ENCODE peak calls at places on chromosomes 5 and 9, in ten cellular contexts. One of them, this sample, is unnamed.

GRCh38 chr5:78533356-78533755 is 115.2 kb downstream of the LHFPL2 start:
- DNase-seq in lower lobe of right lung: no peak
- DNase-seq in dorsolateral prefrontal cortex: no peak
- DNase-seq in fibroblast of pulmonary artery: peak; percentile 71
- DNase-seq in body of pancreas: no peak
- DNase-seq in neural progenitor cell: peak; percentile 43
- DNase-seq in osteocyte: no peak
- DNase-seq in nephron progenitor cell: no peak
- DNase-seq in sigmoid colon: peak; percentile 26
- DNase-seq in heart right ventricle: no peak
- DNase-seq in this sample: no peak

GRCh38 chr9:72557549-72557948 is 36.1 kb downstream of the TMC1 start:
- DNase-seq in lower lobe of right lung: no peak
- DNase-seq in dorsolateral prefrontal cortex: no peak
- DNase-seq in fibroblast of pulmonary artery: peak; percentile 92
- DNase-seq in body of pancreas: peak; percentile 79
- DNase-seq in neural progenitor cell: no peak
- DNase-seq in osteocyte: no peak
- DNase-seq in nephron progenitor cell: peak; percentile 2
- DNase-seq in sigmoid colon: peak; percentile 78
- DNase-seq in heart right ventricle: no peak
- DNase-seq in this sample: no peak

GRCh38 chr5:158277276-158277675 is 418.3 kb upstream of the CLINT1 start:
- DNase-seq in lower lobe of right lung: no peak
- DNase-seq in dorsolateral prefrontal cortex: no peak
- DNase-seq in fibroblast of pulmonary artery: no peak
- DNase-seq in body of pancreas: no peak
- DNase-seq in neural progenitor cell: no peak
- DNase-seq in osteocyte: no peak
- DNase-seq in nephron progenitor cell: no peak
- DNase-seq in sigmoid colon: no peak
- DNase-seq in heart right ventricle: no peak
- DNase-seq in this sample: no peak

GRCh38 chr9:76528056-76528455 is 69.1 kb downstream of the GCNT1 start:
- DNase-seq in lower lobe of right lung: no peak
- DNase-seq in dorsolateral prefrontal cortex: no peak
- DNase-seq in fibroblast of pulmonary artery: no peak
- DNase-seq in body of pancreas: no peak
- DNase-seq in neural progenitor cell: no peak
- DNase-seq in osteocyte: no peak
- DNase-seq in nephron progenitor cell: no peak
- DNase-seq in sigmoid colon: no peak
- DNase-seq in heart right ventricle: no peak
- DNase-seq in this sample: no peak

GRCh38 chr5:18517641-18518380 is 883.6 kb downstream of the TAF11L14 start:
- DNase-seq in lower lobe of right lung: no peak
- DNase-seq in dorsolateral prefrontal cortex: no peak
- DNase-seq in fibroblast of pulmonary artery: no peak
- DNase-seq in body of pancreas: no peak
- DNase-seq in neural progenitor cell: no peak
- DNase-seq in osteocyte: no peak
- DNase-seq in nephron progenitor cell: no peak
- DNase-seq in sigmoid colon: no peak
- DNase-seq in heart right ventricle: no peak
- DNase-seq in this sample: no peak

GRCh38 chr9:100084734-100085133 is 14.1 kb downstream of the ERP44 start:
- DNase-seq in lower lobe of right lung: no peak
- DNase-seq in dorsolateral prefrontal cortex: no peak
- DNase-seq in fibroblast of pulmonary artery: no peak
- DNase-seq in body of pancreas: no peak
- DNase-seq in neural progenitor cell: no peak
- DNase-seq in osteocyte: no peak
- DNase-seq in nephron progenitor cell: no peak
- DNase-seq in sigmoid colon: no peak
- DNase-seq in heart right ventricle: no peak
- DNase-seq in this sample: no peak

GRCh38 chr5:128965011-128965637 is at the start of gene SLC27A6:
- DNase-seq in lower lobe of right lung: no peak
- DNase-seq in dorsolateral prefrontal cortex: no peak
- DNase-seq in fibroblast of pulmonary artery: no peak
- DNase-seq in body of pancreas: no peak
- DNase-seq in neural progenitor cell: peak; percentile 74
- DNase-seq in osteocyte: no peak
- DNase-seq in nephron progenitor cell: peak; percentile 76
- DNase-seq in sigmoid colon: peak; percentile 61
- DNase-seq in heart right ventricle: peak; percentile 30
- DNase-seq in this sample: no peak

GRCh38 chr9:131875828-131876485 is 136.1 kb upstream of the RAPGEF1 start:
- DNase-seq in lower lobe of right lung: no peak
- DNase-seq in dorsolateral prefrontal cortex: peak; percentile 24
- DNase-seq in fibroblast of pulmonary artery: no peak
- DNase-seq in body of pancreas: no peak
- DNase-seq in neural progenitor cell: no peak
- DNase-seq in osteocyte: no peak
- DNase-seq in nephron progenitor cell: no peak
- DNase-seq in sigmoid colon: no peak
- DNase-seq in heart right ventricle: no peak
- DNase-seq in this sample: no peak

GRCh38 chr5:153959134-153959957 is 79.4 kb downstream of the FAM114A2 start:
- DNase-seq in lower lobe of right lung: no peak
- DNase-seq in dorsolateral prefrontal cortex: no peak
- DNase-seq in fibroblast of pulmonary artery: peak; percentile 35
- DNase-seq in body of pancreas: no peak
- DNase-seq in neural progenitor cell: peak; percentile 84
- DNase-seq in osteocyte: no peak
- DNase-seq in nephron progenitor cell: no peak
- DNase-seq in sigmoid colon: no peak
- DNase-seq in heart right ventricle: no peak
- DNase-seq in this sample: no peak

GRCh38 chr9:122860319-122861142 is 32.1 kb upstream of the PDCL start:
- DNase-seq in lower lobe of right lung: no peak
- DNase-seq in dorsolateral prefrontal cortex: no peak
- DNase-seq in fibroblast of pulmonary artery: no peak
- DNase-seq in body of pancreas: peak; percentile 18
- DNase-seq in neural progenitor cell: no peak
- DNase-seq in osteocyte: no peak
- DNase-seq in nephron progenitor cell: no peak
- DNase-seq in sigmoid colon: no peak
- DNase-seq in heart right ventricle: no peak
- DNase-seq in this sample: no peak

GRCh38 chr5:71601222-71602026 is 14.3 kb downstream of the MCCC2 start:
- DNase-seq in lower lobe of right lung: no peak
- DNase-seq in dorsolateral prefrontal cortex: no peak
- DNase-seq in fibroblast of pulmonary artery: peak; percentile 95
- DNase-seq in body of pancreas: peak; percentile 80
- DNase-seq in neural progenitor cell: peak; percentile 75
- DNase-seq in osteocyte: peak; percentile 79
- DNase-seq in nephron progenitor cell: peak; percentile 14
- DNase-seq in sigmoid colon: no peak
- DNase-seq in heart right ventricle: peak; percentile 82
- DNase-seq in this sample: no peak

GRCh38 chr5:72137826-72138409 is 30.6 kb downstream of the MAP1B start:
- DNase-seq in lower lobe of right lung: no peak
- DNase-seq in dorsolateral prefrontal cortex: no peak
- DNase-seq in fibroblast of pulmonary artery: no peak
- DNase-seq in body of pancreas: no peak
- DNase-seq in neural progenitor cell: no peak
- DNase-seq in osteocyte: no peak
- DNase-seq in nephron progenitor cell: no peak
- DNase-seq in sigmoid colon: no peak
- DNase-seq in heart right ventricle: no peak
- DNase-seq in this sample: no peak

GRCh38 chr5:38105231-38105570 is 153.2 kb upstream of the EGFLAM start:
- DNase-seq in lower lobe of right lung: no peak
- DNase-seq in dorsolateral prefrontal cortex: no peak
- DNase-seq in fibroblast of pulmonary artery: no peak
- DNase-seq in body of pancreas: no peak
- DNase-seq in neural progenitor cell: no peak
- DNase-seq in osteocyte: no peak
- DNase-seq in nephron progenitor cell: no peak
- DNase-seq in sigmoid colon: no peak
- DNase-seq in heart right ventricle: no peak
- DNase-seq in this sample: no peak

GRCh38 chr5:180130291-180130869 is 58.8 kb upstream of the RNF130 start:
- DNase-seq in lower lobe of right lung: no peak
- DNase-seq in dorsolateral prefrontal cortex: peak; percentile 35
- DNase-seq in fibroblast of pulmonary artery: no peak
- DNase-seq in body of pancreas: no peak
- DNase-seq in neural progenitor cell: no peak
- DNase-seq in osteocyte: peak; percentile 74
- DNase-seq in nephron progenitor cell: no peak
- DNase-seq in sigmoid colon: no peak
- DNase-seq in heart right ventricle: no peak
- DNase-seq in this sample: peak; percentile 66

GRCh38 chr9:33719581-33720374 is 75.6 kb upstream of the PRSS3 start:
- DNase-seq in lower lobe of right lung: peak; percentile 48
- DNase-seq in dorsolateral prefrontal cortex: peak; percentile 36
- DNase-seq in fibroblast of pulmonary artery: peak; percentile 10
- DNase-seq in body of pancreas: peak; percentile 18
- DNase-seq in neural progenitor cell: peak; percentile 56
- DNase-seq in osteocyte: no peak
- DNase-seq in nephron progenitor cell: peak; percentile 55
- DNase-seq in sigmoid colon: no peak
- DNase-seq in heart right ventricle: no peak
- DNase-seq in this sample: no peak
- TF ChIP-seq CTCF in lower lobe of right lung: peak; percentile 55
- TF ChIP-seq CTCF in dorsolateral prefrontal cortex: no peak
- TF ChIP-seq CTCF in fibroblast of pulmonary artery: peak; percentile 48
- TF ChIP-seq CTCF in body of pancreas: peak; percentile 38
- TF ChIP-seq CTCF in neural progenitor cell: peak; percentile 67
- TF ChIP-seq CTCF in osteocyte: peak; percentile 54
- TF ChIP-seq CTCF in nephron progenitor cell: peak; percentile 57
- TF ChIP-seq CTCF in sigmoid colon: no peak
- TF ChIP-seq CTCF in heart right ventricle: no peak
- TF ChIP-seq CTCF in this sample: peak; percentile 73

GRCh38 chr9:126669108-126669507 is 55.4 kb downstream of the LMX1B start:
- DNase-seq in lower lobe of right lung: no peak
- DNase-seq in dorsolateral prefrontal cortex: no peak
- DNase-seq in fibroblast of pulmonary artery: no peak
- DNase-seq in body of pancreas: no peak
- DNase-seq in neural progenitor cell: peak; percentile 29
- DNase-seq in osteocyte: no peak
- DNase-seq in nephron progenitor cell: no peak
- DNase-seq in sigmoid colon: no peak
- DNase-seq in heart right ventricle: no peak
- DNase-seq in this sample: no peak
- TF ChIP-seq CTCF in lower lobe of right lung: no peak
- TF ChIP-seq CTCF in dorsolateral prefrontal cortex: no peak
- TF ChIP-seq CTCF in fibroblast of pulmonary artery: no peak
- TF ChIP-seq CTCF in body of pancreas: no peak
- TF ChIP-seq CTCF in neural progenitor cell: no peak
- TF ChIP-seq CTCF in osteocyte: no peak
- TF ChIP-seq CTCF in nephron progenitor cell: no peak
- TF ChIP-seq CTCF in sigmoid colon: no peak
- TF ChIP-seq CTCF in heart right ventricle: no peak
- TF ChIP-seq CTCF in this sample: no peak

DNA sequence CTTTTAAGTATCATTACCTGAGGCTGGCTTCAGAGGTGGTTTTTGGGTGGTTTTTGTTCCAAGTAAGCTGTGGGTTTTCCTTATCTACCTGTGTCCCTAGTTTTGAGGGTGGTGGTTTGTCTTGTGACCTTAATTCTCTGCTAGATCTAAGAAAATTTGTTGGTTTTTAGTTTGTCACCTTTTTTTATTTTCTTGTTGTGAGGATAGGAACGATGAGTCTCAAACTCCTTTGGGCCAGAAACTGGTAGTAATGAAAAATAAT is 73.3 kb downstream of the KCNN2 start:
- DNase-seq in lower lobe of right lung: no peak
- DNase-seq in dorsolateral prefrontal cortex: no peak
- DNase-seq in fibroblast of pulmonary artery: no peak
- DNase-seq in body of pancreas: no peak
- DNase-seq in neural progenitor cell: no peak
- DNase-seq in osteocyte: no peak
- DNase-seq in nephron progenitor cell: no peak
- DNase-seq in sigmoid colon: no peak
- DNase-seq in heart right ventricle: no peak
- DNase-seq in this sample: no peak
- TF ChIP-seq CTCF in lower lobe of right lung: no peak
- TF ChIP-seq CTCF in dorsolateral prefrontal cortex: no peak
- TF ChIP-seq CTCF in fibroblast of pulmonary artery: no peak
- TF ChIP-seq CTCF in body of pancreas: no peak
- TF ChIP-seq CTCF in neural progenitor cell: no peak
- TF ChIP-seq CTCF in osteocyte: no peak
- TF ChIP-seq CTCF in nephron progenitor cell: no peak
- TF ChIP-seq CTCF in sigmoid colon: no peak
- TF ChIP-seq CTCF in heart right ventricle: no peak
- TF ChIP-seq CTCF in this sample: no peak

DNA sequence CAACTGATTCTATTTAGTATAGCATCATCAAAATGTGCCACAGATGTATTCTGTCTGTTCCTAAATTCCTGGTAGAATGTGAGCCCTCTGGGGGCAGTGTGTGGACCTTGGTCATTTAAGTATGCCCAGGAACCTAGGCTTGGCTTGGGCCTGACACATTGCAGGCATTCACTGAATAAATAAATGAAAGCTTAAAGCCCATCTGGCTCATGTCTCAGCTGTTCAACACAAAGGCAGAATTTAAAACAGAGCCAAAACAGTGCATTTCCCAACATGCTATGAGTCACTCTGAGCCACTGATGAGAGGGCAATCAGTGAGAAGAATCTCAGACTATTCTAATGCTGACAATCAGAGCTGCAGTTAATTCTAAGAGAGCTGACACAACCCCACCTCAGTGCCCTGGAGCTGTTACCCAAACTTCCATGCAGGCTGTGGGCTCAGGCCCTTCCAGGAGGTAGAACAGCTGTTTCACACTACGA is 8.1 kb downstream of the FAM193B start:
- DNase-seq in lower lobe of right lung: no peak
- DNase-seq in dorsolateral prefrontal cortex: no peak
- DNase-seq in fibroblast of pulmonary artery: peak; percentile 99
- DNase-seq in body of pancreas: peak; percentile 58
- DNase-seq in neural progenitor cell: no peak
- DNase-seq in osteocyte: no peak
- DNase-seq in nephron progenitor cell: no peak
- DNase-seq in sigmoid colon: peak; percentile 86
- DNase-seq in heart right ventricle: peak; percentile 39
- DNase-seq in this sample: no peak
- TF ChIP-seq CTCF in lower lobe of right lung: no peak
- TF ChIP-seq CTCF in dorsolateral prefrontal cortex: no peak
- TF ChIP-seq CTCF in fibroblast of pulmonary artery: no peak
- TF ChIP-seq CTCF in body of pancreas: no peak
- TF ChIP-seq CTCF in neural progenitor cell: no peak
- TF ChIP-seq CTCF in osteocyte: no peak
- TF ChIP-seq CTCF in nephron progenitor cell: no peak
- TF ChIP-seq CTCF in sigmoid colon: no peak
- TF ChIP-seq CTCF in heart right ventricle: no peak
- TF ChIP-seq CTCF in this sample: peak; percentile 57